ENCODE peak calls at places on chromosomes 16 and 17, in ten cellular contexts. One of them, this sample, is unnamed.

GRCh38 chr16:75252946-75253911 is 1.8 kb upstream of the BCAR1 start:
- DNase-seq in WTC11: peak
- DNase-seq in anterior cingulate cortex: peak
- DNase-seq in kidney: peak
- DNase-seq in Panc1: no peak
- DNase-seq in stimulated activated CD4-positive, alpha-beta T cell treated with anti-CD3 and anti-CD28 coated beads, Interleukin-4, amount 100 ng/mL, for 1 hour: no peak
- DNase-seq in posterior cingulate gyrus: no peak
- DNase-seq in activated T-cell treated with anti-CD3 and anti-CD28 coated beads, Interleukin-2, amount 50 U/mL, for 4 hours: no peak
- DNase-seq in CD4-positive, alpha-beta T cell: no peak
- DNase-seq in A172: peak
- DNase-seq in this sample: peak

GRCh38 chr16:2468725-2469398 is 2.2 kb upstream of the NTN3 start:
- DNase-seq in WTC11: peak
- DNase-seq in anterior cingulate cortex: peak
- DNase-seq in kidney: peak
- DNase-seq in Panc1: no peak
- DNase-seq in stimulated activated CD4-positive, alpha-beta T cell treated with anti-CD3 and anti-CD28 coated beads, Interleukin-4, amount 100 ng/mL, for 1 hour: no peak
- DNase-seq in posterior cingulate gyrus: no peak
- DNase-seq in activated T-cell treated with anti-CD3 and anti-CD28 coated beads, Interleukin-2, amount 50 U/mL, for 4 hours: no peak
- DNase-seq in CD4-positive, alpha-beta T cell: no peak
- DNase-seq in A172: peak
- DNase-seq in this sample: peak

GRCh38 chr17:50624321-50624935 is 10.3 kb upstream of the ABCC3 start:
- DNase-seq in WTC11: no peak
- DNase-seq in anterior cingulate cortex: no peak
- DNase-seq in kidney: no peak
- DNase-seq in Panc1: no peak
- DNase-seq in stimulated activated CD4-positive, alpha-beta T cell treated with anti-CD3 and anti-CD28 coated beads, Interleukin-4, amount 100 ng/mL, for 1 hour: no peak
- DNase-seq in posterior cingulate gyrus: no peak
- DNase-seq in activated T-cell treated with anti-CD3 and anti-CD28 coated beads, Interleukin-2, amount 50 U/mL, for 4 hours: no peak
- DNase-seq in CD4-positive, alpha-beta T cell: no peak
- DNase-seq in A172: no peak
- DNase-seq in this sample: peak

GRCh38 chr17:7684856-7685532 is 2.3 kb downstream of the TP53 start:
- DNase-seq in WTC11: no peak
- DNase-seq in anterior cingulate cortex: no peak
- DNase-seq in kidney: no peak
- DNase-seq in Panc1: no peak
- DNase-seq in stimulated activated CD4-positive, alpha-beta T cell treated with anti-CD3 and anti-CD28 coated beads, Interleukin-4, amount 100 ng/mL, for 1 hour: no peak
- DNase-seq in posterior cingulate gyrus: no peak
- DNase-seq in activated T-cell treated with anti-CD3 and anti-CD28 coated beads, Interleukin-2, amount 50 U/mL, for 4 hours: no peak
- DNase-seq in CD4-positive, alpha-beta T cell: no peak
- DNase-seq in A172: peak
- DNase-seq in this sample: no peak

GRCh38 chr17:7133916-7134315 is 19.3 kb upstream of the ASGR2 start:
- DNase-seq in WTC11: no peak
- DNase-seq in anterior cingulate cortex: no peak
- DNase-seq in kidney: no peak
- DNase-seq in Panc1: no peak
- DNase-seq in stimulated activated CD4-positive, alpha-beta T cell treated with anti-CD3 and anti-CD28 coated beads, Interleukin-4, amount 100 ng/mL, for 1 hour: no peak
- DNase-seq in posterior cingulate gyrus: no peak
- DNase-seq in activated T-cell treated with anti-CD3 and anti-CD28 coated beads, Interleukin-2, amount 50 U/mL, for 4 hours: no peak
- DNase-seq in CD4-positive, alpha-beta T cell: no peak
- DNase-seq in A172: no peak
- DNase-seq in this sample: no peak

GRCh38 chr17:332558-333322 is 19.9 kb downstream of the RPH3AL start:
- DNase-seq in WTC11: no peak
- DNase-seq in anterior cingulate cortex: no peak
- DNase-seq in kidney: peak
- DNase-seq in Panc1: no peak
- DNase-seq in stimulated activated CD4-positive, alpha-beta T cell treated with anti-CD3 and anti-CD28 coated beads, Interleukin-4, amount 100 ng/mL, for 1 hour: no peak
- DNase-seq in posterior cingulate gyrus: no peak
- DNase-seq in activated T-cell treated with anti-CD3 and anti-CD28 coated beads, Interleukin-2, amount 50 U/mL, for 4 hours: no peak
- DNase-seq in CD4-positive, alpha-beta T cell: no peak
- DNase-seq in A172: no peak
- DNase-seq in this sample: peak

GRCh38 chr16:86576591-86577313 is 1.6 kb upstream of the FOXL1 start:
- DNase-seq in WTC11: peak
- DNase-seq in anterior cingulate cortex: no peak
- DNase-seq in kidney: peak
- DNase-seq in Panc1: no peak
- DNase-seq in stimulated activated CD4-positive, alpha-beta T cell treated with anti-CD3 and anti-CD28 coated beads, Interleukin-4, amount 100 ng/mL, for 1 hour: no peak
- DNase-seq in posterior cingulate gyrus: no peak
- DNase-seq in activated T-cell treated with anti-CD3 and anti-CD28 coated beads, Interleukin-2, amount 50 U/mL, for 4 hours: no peak
- DNase-seq in CD4-positive, alpha-beta T cell: no peak
- DNase-seq in A172: no peak
- DNase-seq in this sample: peak

GRCh38 chr16:30121741-30122620 is 1.0 kb downstream of the MAPK3 start:
- DNase-seq in WTC11: no peak
- DNase-seq in anterior cingulate cortex: no peak
- DNase-seq in kidney: peak
- DNase-seq in Panc1: no peak
- DNase-seq in stimulated activated CD4-positive, alpha-beta T cell treated with anti-CD3 and anti-CD28 coated beads, Interleukin-4, amount 100 ng/mL, for 1 hour: no peak
- DNase-seq in posterior cingulate gyrus: no peak
- DNase-seq in activated T-cell treated with anti-CD3 and anti-CD28 coated beads, Interleukin-2, amount 50 U/mL, for 4 hours: no peak
- DNase-seq in CD4-positive, alpha-beta T cell: no peak
- DNase-seq in A172: no peak
- DNase-seq in this sample: peak

GRCh38 chr17:58318065-58318481 is 10.5 kb downstream of the TSPOAP1 start:
- DNase-seq in WTC11: no peak
- DNase-seq in anterior cingulate cortex: no peak
- DNase-seq in kidney: peak
- DNase-seq in Panc1: no peak
- DNase-seq in stimulated activated CD4-positive, alpha-beta T cell treated with anti-CD3 and anti-CD28 coated beads, Interleukin-4, amount 100 ng/mL, for 1 hour: no peak
- DNase-seq in posterior cingulate gyrus: no peak
- DNase-seq in activated T-cell treated with anti-CD3 and anti-CD28 coated beads, Interleukin-2, amount 50 U/mL, for 4 hours: no peak
- DNase-seq in CD4-positive, alpha-beta T cell: no peak
- DNase-seq in A172: no peak
- DNase-seq in this sample: peak

GRCh38 chr16:20504418-20504817 is 53.1 kb downstream of the ACSM2A start:
- DNase-seq in WTC11: no peak
- DNase-seq in anterior cingulate cortex: no peak
- DNase-seq in kidney: no peak
- DNase-seq in Panc1: no peak
- DNase-seq in stimulated activated CD4-positive, alpha-beta T cell treated with anti-CD3 and anti-CD28 coated beads, Interleukin-4, amount 100 ng/mL, for 1 hour: no peak
- DNase-seq in posterior cingulate gyrus: no peak
- DNase-seq in activated T-cell treated with anti-CD3 and anti-CD28 coated beads, Interleukin-2, amount 50 U/mL, for 4 hours: no peak
- DNase-seq in CD4-positive, alpha-beta T cell: no peak
- DNase-seq in A172: no peak
- DNase-seq in this sample: no peak

GRCh38 chr16:77918792-77919707 is 103.3 kb upstream of the CLEC3A start:
- DNase-seq in WTC11: no peak
- DNase-seq in anterior cingulate cortex: no peak
- DNase-seq in kidney: no peak
- DNase-seq in Panc1: no peak
- DNase-seq in stimulated activated CD4-positive, alpha-beta T cell treated with anti-CD3 and anti-CD28 coated beads, Interleukin-4, amount 100 ng/mL, for 1 hour: no peak
- DNase-seq in posterior cingulate gyrus: no peak
- DNase-seq in activated T-cell treated with anti-CD3 and anti-CD28 coated beads, Interleukin-2, amount 50 U/mL, for 4 hours: no peak
- DNase-seq in CD4-positive, alpha-beta T cell: no peak
- DNase-seq in A172: peak
- DNase-seq in this sample: peak

This sample was measured in osteoblast.